ENCODE peak calls at places on chromosomes 16 and 17, in seven cellular contexts. X is H1, V is cardiac fibroblast, T is heart left ventricle, J is suprapubic skin, G is stomach, L is cardiac muscle cell. F is an unnamed sample.

GRCh38 chr16:54462151-54462651 is 175.6 kb upstream of the IRX3 start:
- DNase-seq in J (no peak), X (no peak), V (peak; percentile 17), G (no peak), T (no peak), L (no peak), F (no peak)

GRCh38 chr16:68354816-68355215 is 44.0 kb downstream of the PRMT7 start:
- DNase-seq in L (no peak), J (no peak), V (no peak), T (no peak), G (no peak), X (no peak), F (no peak)

GRCh38 chr16:79067600-79067999 is 532.9 kb downstream of the MAF start:
- DNase-seq in G (no peak), T (no peak), L (no peak), J (no peak), V (no peak), X (no peak), F (no peak)

GRCh38 chr17:49716952-49717351 is 9.2 kb upstream of the SLC35B1 start:
- DNase-seq in J (no peak), X (no peak), V (no peak), T (no peak), G (no peak), L (no peak), F (no peak)

GRCh38 chr17:20026960-20027359 is 17.8 kb downstream of the SPECC1 start:
- DNase-seq in V (no peak), G (no peak), T (no peak), L (no peak), J (no peak), X (no peak), F (no peak)

GRCh38 chr17:82408288-82408937 is 9.7 kb upstream of the HEXD start:
- DNase-seq in G (no peak), V (no peak), X (no peak), J (no peak), T (no peak), L (no peak), F (no peak)

GRCh38 chr17:76579281-76579680 is 6.4 kb downstream of the ST6GALNAC2 start:
- DNase-seq in J (no peak), L (no peak), X (no peak), G (no peak), T (no peak), V (no peak), F (no peak)

GRCh38 chr17:77492446-77493237 is 351.9 kb downstream of the SEC14L1 start:
- DNase-seq in X (no peak), L (no peak), G (no peak), T (peak; percentile 25), J (peak; percentile 70), V (no peak), F (no peak)

GRCh38 chr17:35709874-35710273 is 21.6 kb upstream of the RASL10B start:
- DNase-seq in J (no peak), L (no peak), T (peak; percentile 31), X (no peak), G (no peak), V (peak; percentile 39), F (no peak)

GRCh38 chr17:79788989-79789942 is 7.6 kb downstream of the CBX8 start:
- DNase-seq in X (peak; percentile 83), J (no peak), G (no peak), T (no peak), V (no peak), L (peak; percentile 69), F (no peak)

GRCh38 chr16:79982862-79983261 is 382.3 kb upstream of the MAF start:
- DNase-seq in V (no peak), G (no peak), L (no peak), T (no peak), X (no peak), J (no peak), F (no peak)

GRCh38 chr17:4003501-4004421 is 39.5 kb upstream of the ATP2A3 start:
- DNase-seq in L (no peak), X (peak; percentile 73), G (peak; percentile 81), J (peak; percentile 76), V (no peak), T (no peak), F (no peak)

GRCh38 chr16:88530051-88530857 is 39.9 kb upstream of the ZC3H18 start:
- DNase-seq in T (no peak), J (no peak), L (no peak), X (no peak), V (no peak), G (no peak), F (no peak)

GRCh38 chr17:68981288-68981687 is 26.1 kb upstream of the ABCA8 start:
- DNase-seq in J (no peak), X (no peak), G (peak; percentile 29), T (peak; percentile 64), V (peak; percentile 92), L (no peak), F (no peak)

GRCh38 chr17:35918665-35919064 is 11.9 kb downstream of the RDM1 start:
- DNase-seq in G (no peak), T (no peak), J (no peak), X (no peak), V (no peak), L (no peak), F (peak; percentile 10)

GRCh38 chr17:7313028-7313889 is 1.9 kb downstream of the GPS2 start:
- DNase-seq in T (no peak), J (no peak), L (no peak), V (no peak), G (no peak), X (peak; percentile 52), F (no peak)

GRCh38 chr17:15309793-15310192 is 31.6 kb downstream of the TEKT3 start:
- DNase-seq in G (no peak), V (no peak), X (no peak), L (no peak), T (no peak), J (no peak), F (no peak)

GRCh38 chr16:17109413-17109812 is 361.3 kb downstream of the XYLT1 start:
- DNase-seq in V (no peak), X (no peak), G (no peak), J (no peak), L (no peak), T (no peak), F (no peak)

GRCh38 chr17:76419576-76420245 is 33.2 kb downstream of the UBE2O start:
- DNase-seq in J (no peak), G (no peak), X (no peak), V (no peak), T (no peak), L (no peak), F (no peak)

GRCh38 chr17:29257756-29258155 is 11.1 kb downstream of the CRYBA1 start:
- DNase-seq in T (no peak), J (no peak), G (no peak), X (no peak), L (no peak), V (peak; percentile 59), F (no peak)
- H3K4me3 ChIP-seq in T (no peak overlapping the region), J (no peak overlapping the region), G (no peak overlapping the region), X (no peak overlapping the region), L (no peak overlapping the region), V (no peak overlapping the region), F (no peak overlapping the region)

DNA sequence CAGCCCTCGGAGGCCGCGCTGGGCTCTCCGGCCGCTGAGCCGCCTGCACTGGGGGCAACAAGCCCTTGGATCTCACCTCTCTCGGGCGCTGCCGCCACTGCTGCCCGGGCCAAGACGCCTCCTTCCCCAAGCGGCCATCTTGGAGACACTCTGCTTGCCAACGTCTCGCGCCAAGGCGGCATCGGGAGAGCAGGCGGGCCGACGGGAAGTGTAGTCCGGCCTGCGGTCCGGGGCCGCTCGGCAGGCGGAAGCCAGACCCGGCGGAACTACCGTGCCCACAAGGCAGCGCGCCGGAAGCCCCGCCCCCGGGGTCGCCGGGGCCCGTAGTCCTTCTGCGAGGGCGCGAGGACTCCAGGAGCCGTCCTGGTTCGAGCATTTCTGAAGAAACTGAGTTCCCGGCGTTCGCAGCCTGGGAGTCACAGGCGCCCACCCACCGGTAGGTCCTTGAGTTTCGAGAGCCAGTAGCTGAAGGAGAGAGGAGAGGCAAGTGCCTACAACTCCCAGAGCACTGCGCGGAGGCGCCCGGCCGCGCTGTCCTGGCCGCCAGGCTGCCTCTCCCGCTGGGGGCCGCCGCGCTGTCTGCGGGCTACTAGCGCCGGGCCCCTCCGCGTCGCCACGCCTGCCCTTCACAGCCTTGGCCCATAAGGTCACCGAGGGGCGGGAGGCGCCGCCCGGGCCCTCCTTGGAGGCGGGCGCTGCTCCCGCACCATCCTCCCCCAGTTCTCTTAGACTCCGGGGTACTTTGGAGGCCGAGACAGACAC is at the start of gene TMEM11:
- DNase-seq in T (peak; percentile 99), X (peak; percentile 97), L (peak; percentile 97), V (peak; percentile 97), J (peak; percentile 98), G (peak; percentile 96), F (peak; percentile 89)
- TF ChIP-seq CTCF in T (peak; percentile 25), X (no peak), L (no peak), V (no peak), J (no peak), G (no peak), F (peak; percentile 5)

DNA sequence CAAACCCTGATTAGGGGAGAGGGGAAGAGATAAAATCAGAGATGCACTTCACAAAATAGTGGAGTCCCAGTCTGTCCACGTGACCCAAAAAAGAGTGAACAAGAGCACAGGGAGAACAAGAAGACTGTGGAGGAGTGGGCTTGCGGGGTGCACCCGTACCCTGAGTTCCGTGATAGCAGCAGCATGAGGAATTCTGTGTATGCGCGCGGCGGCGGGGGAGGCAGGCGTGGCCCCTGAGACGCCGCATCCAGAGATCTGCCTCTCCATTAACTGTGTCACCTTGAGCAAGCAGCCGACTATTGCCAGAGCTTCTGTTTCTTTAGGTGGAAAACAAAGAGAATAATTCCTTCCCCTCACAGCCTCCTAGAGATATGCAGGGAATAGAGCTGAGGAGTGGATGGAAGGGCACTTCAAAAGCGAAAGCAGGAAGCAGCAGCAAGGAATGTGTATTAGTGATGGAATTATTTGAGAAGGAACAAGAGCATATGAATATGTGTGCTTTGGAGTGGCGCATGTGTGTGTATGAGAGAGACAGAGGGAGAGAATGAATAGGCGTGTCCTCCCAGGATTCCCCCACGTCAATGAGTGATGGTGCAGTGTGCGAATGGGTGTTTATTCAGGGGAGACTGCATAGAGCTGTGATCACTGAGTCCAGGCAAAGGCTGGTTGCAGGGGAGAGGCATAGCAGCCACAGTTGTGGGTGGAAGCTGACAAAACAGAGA is 10.4 kb upstream of the SOX9 start:
- DNase-seq in J (no peak), X (no peak), G (no peak), T (no peak), V (no peak), L (no peak), F (no peak)
- H3K4me3 ChIP-seq in J (peak overlapping the region; percentile 16), X (no peak overlapping the region), G (peak overlapping the region; percentile 23), T (peak overlapping the region; percentile 28), V (peak overlapping the region; percentile 46), L (no peak overlapping the region), F (no peak overlapping the region)

GRCh38 chr16:12485425-12485824 is 318.3 kb downstream of the CPPED1 start:
- DNase-seq in L (no peak), G (no peak), T (no peak), V (no peak), X (no peak), J (no peak), F (no peak)

GRCh38 chr16:12482821-12483220 is 320.9 kb downstream of the CPPED1 start:
- DNase-seq in L (no peak), J (no peak), T (no peak), X (no peak), G (no peak), V (no peak), F (no peak)

GRCh38 chr16:12486386-12486785 is 317.3 kb downstream of the CPPED1 start:
- DNase-seq in T (no peak), X (no peak), J (no peak), G (no peak), L (no peak), V (no peak), F (no peak)

GRCh38 chr16:12484987-12485386 is 318.7 kb downstream of the CPPED1 start:
- DNase-seq in L (no peak), J (no peak), V (no peak), T (no peak), X (no peak), G (peak; percentile 70), F (no peak)

GRCh38 chr16:12484426-12484825 is 319.3 kb downstream of the CPPED1 start:
- DNase-seq in G (no peak), V (no peak), T (no peak), L (no peak), X (no peak), J (no peak), F (no peak)
- TF ChIP-seq CTCF in G (no peak), V (no peak), T (no peak), L (no peak), X (no peak), J (no peak), F (no peak)

F was measured in LNCaP clone FGC.